ENCODE peak calls at places on chromosomes 5 and 9, in four cellular contexts. L is HFF-Myc, P is aorta, R is transverse colon. Y is an unnamed sample.

GRCh38 chr9:95000821-95001220 is 274.3 kb downstream of the AOPEP start:
- DNase-seq in R (no peak), L (no peak), P (no peak), Y (no peak)

GRCh38 chr5:90956511-90956910 is 397.9 kb downstream of the ADGRV1 start:
- DNase-seq in R (no peak), L (no peak), P (no peak), Y (no peak)

GRCh38 chr9:81759680-81760215 is 70.4 kb upstream of the TLE1 start:
- DNase-seq in R (no peak), L (peak; percentile 66), P (peak; percentile 58), Y (no peak)

GRCh38 chr9:2125909-2126308 is 110.8 kb downstream of the SMARCA2 start:
- DNase-seq in R (no peak), L (no peak), P (no peak), Y (no peak)

GRCh38 chr5:127805448-127805847 is 102.3 kb downstream of the CCDC192 start:
- DNase-seq in R (no peak), P (no peak), L (no peak), Y (no peak)

GRCh38 chr5:178367351-178368120 is 134.9 kb upstream of the PHYKPL start:
- DNase-seq in L (no peak), R (no peak), P (peak; percentile 36), Y (peak; percentile 63)

GRCh38 chr5:32504923-32505596 is 60.5 kb upstream of the ZFR start:
- DNase-seq in P (peak; percentile 64), L (peak; percentile 88), R (peak; percentile 31), Y (peak; percentile 89)

GRCh38 chr9:20618361-20618799 is 3.9 kb downstream of the MLLT3 start:
- DNase-seq in P (no peak), R (peak; percentile 45), L (no peak), Y (no peak)

GRCh38 chr9:133119461-133120342 is 1.3 kb downstream of the RALGDS start:
- DNase-seq in L (no peak), P (no peak), R (no peak), Y (peak; percentile 80)

GRCh38 chr5:102778478-102778877 is 23.4 kb downstream of the PAM start:
- DNase-seq in L (peak; percentile 31), P (no peak), R (no peak), Y (no peak)